ENCODE peak calls at places on chromosome 13, in nine cellular contexts. B is BE2C, C is colonic mucosa, S is fibroblast of mammary gland, V is AG09319, Z is progenitor cell of endocrine pancreas, F is ascending aorta, U is cardiac fibroblast, R is uterus. A is an unnamed sample.
A peak's percentile ranks its signal among the peaks of the same experiment; 100 is the strongest.

GRCh38 chr13:95677564-95678386 is 836 bp downstream of the DNAJC3 start:
- DNase-seq in F (no peak), Z (no peak), B (no peak), S (peak; percentile 42), V (no peak), U (peak; percentile 17), R (no peak), C (peak; percentile 57), A (no peak)

GRCh38 chr13:69109891-69110525 is 997.6 kb upstream of the ATXN8OS start:
- DNase-seq in U (no peak), B (no peak), R (no peak), Z (no peak), V (no peak), S (no peak), C (no peak), F (no peak), A (no peak)

GRCh38 chr13:78030351-78030750 is 111.7 kb upstream of the EDNRB start:
- DNase-seq in U (no peak), C (no peak), Z (no peak), R (no peak), V (no peak), B (no peak), S (no peak), F (no peak), A (no peak)

GRCh38 chr13:44516771-44517170 is 59.4 kb downstream of the TSC22D1 start:
- DNase-seq in C (no peak), Z (no peak), S (no peak), B (no peak), V (no peak), F (no peak), R (no peak), U (no peak), A (no peak)

GRCh38 chr13:23960566-23961156 is 63.4 kb upstream of the C1QTNF9B start:
- DNase-seq in V (no peak), S (peak; percentile 59), B (no peak), F (no peak), C (no peak), R (no peak), U (peak; percentile 68), Z (no peak), A (no peak)

GRCh38 chr13:40438022-40438692 is 228.3 kb downstream of the FOXO1 start:
- DNase-seq in R (no peak), U (no peak), F (no peak), S (peak; percentile 24), C (no peak), B (no peak), Z (no peak), V (no peak), A (no peak)

GRCh38 chr13:105410602-105411001 is 1124.9 kb downstream of the EFNB2 start:
- DNase-seq in B (peak; percentile 70), C (peak; percentile 69), V (no peak), F (no peak), Z (peak; percentile 11), R (peak; percentile 23), S (peak; percentile 41), U (peak; percentile 48), A (no peak)

GRCh38 chr13:50636007-50636704 is 207.3 kb downstream of the DLEU7 start:
- DNase-seq in V (no peak), R (peak; percentile 18), F (no peak), U (peak; percentile 43), S (no peak), B (no peak), C (no peak), Z (no peak), A (no peak)

GRCh38 chr13:40028446-40028845 is 373.0 kb downstream of the COG6 start:
- DNase-seq in S (no peak), V (no peak), U (no peak), F (no peak), C (no peak), Z (no peak), B (no peak), R (no peak), A (no peak)

GRCh38 chr13:63156816-63157215 is 1741.2 kb upstream of the PCDH20 start:
- DNase-seq in Z (no peak), B (no peak), V (no peak), U (no peak), C (no peak), R (no peak), S (no peak), F (no peak), A (no peak)

GRCh38 chr13:110425444-110425780 is 118.3 kb downstream of the COL4A2 start:
- DNase-seq in Z (no peak), S (peak; percentile 70), U (no peak), V (no peak), C (no peak), B (no peak), R (no peak), F (no peak), A (no peak)

GRCh38 chr13:23876265-23876664 is 12.9 kb downstream of the MIPEP start:
- DNase-seq in S (no peak), R (no peak), V (no peak), Z (no peak), C (no peak), U (peak; percentile 31), B (no peak), F (no peak), A (no peak)

DNA sequence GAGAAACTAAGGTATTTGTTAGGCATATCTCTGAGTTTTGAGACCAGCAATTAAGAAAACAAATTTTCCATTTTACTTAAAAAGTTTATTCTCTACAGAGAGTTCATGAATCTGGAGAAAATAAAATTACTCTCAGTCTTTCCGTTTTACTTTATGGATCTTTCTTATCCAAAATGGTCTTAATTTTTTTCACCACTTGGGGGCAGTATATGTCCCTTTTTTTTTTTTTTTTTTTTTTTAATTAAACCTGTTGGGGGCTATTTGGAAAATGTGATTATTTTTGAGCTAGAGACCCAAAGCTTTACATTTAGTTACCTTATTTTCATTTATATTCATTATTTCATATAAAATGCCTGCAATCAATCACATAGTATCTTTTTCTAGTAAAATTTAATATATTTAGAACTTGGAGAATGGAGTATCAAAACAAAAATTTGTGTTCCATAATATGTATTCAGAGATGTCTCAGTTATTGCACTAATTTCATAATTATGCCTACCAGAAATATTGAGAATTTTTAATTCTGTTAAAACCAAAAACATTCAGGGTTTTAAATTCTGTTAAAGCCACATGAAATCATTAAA is 27.1 kb downstream of the PIBF1 start:
- DNase-seq in Z (no peak), S (peak; percentile 24), V (no peak), F (no peak), R (no peak), B (no peak), C (no peak), U (peak; percentile 21), A (no peak)
- TF ChIP-seq CTCF in Z (peak; percentile 75), S (peak; percentile 41), V (peak; percentile 37), F (peak; percentile 59), R (peak; percentile 52), B (peak; percentile 40), C (peak; percentile 60), U (peak; percentile 40), A (peak; percentile 85)

GRCh38 chr13:49498211-49498610 is 2.5 kb downstream of the PHF11 start:
- DNase-seq in U (no peak), R (no peak), V (no peak), B (no peak), F (no peak), C (no peak), S (no peak), Z (no peak), A (no peak)

GRCh38 chr13:49497272-49497671 is 1.5 kb downstream of the PHF11 start:
- DNase-seq in V (no peak), R (no peak), U (no peak), C (no peak), B (no peak), F (no peak), S (no peak), Z (no peak), A (no peak)

GRCh38 chr13:49494645-49495044 is 1.1 kb upstream of the PHF11 start:
- DNase-seq in B (no peak), R (no peak), C (no peak), V (no peak), S (no peak), U (no peak), Z (no peak), F (no peak), A (no peak)

GRCh38 chr13:49499889-49500660 is 4.3 kb downstream of the PHF11 start:
- DNase-seq in C (no peak), S (peak; percentile 74), Z (no peak), V (peak; percentile 41), B (no peak), F (no peak), U (peak; percentile 58), R (no peak), A (no peak)

DNA sequence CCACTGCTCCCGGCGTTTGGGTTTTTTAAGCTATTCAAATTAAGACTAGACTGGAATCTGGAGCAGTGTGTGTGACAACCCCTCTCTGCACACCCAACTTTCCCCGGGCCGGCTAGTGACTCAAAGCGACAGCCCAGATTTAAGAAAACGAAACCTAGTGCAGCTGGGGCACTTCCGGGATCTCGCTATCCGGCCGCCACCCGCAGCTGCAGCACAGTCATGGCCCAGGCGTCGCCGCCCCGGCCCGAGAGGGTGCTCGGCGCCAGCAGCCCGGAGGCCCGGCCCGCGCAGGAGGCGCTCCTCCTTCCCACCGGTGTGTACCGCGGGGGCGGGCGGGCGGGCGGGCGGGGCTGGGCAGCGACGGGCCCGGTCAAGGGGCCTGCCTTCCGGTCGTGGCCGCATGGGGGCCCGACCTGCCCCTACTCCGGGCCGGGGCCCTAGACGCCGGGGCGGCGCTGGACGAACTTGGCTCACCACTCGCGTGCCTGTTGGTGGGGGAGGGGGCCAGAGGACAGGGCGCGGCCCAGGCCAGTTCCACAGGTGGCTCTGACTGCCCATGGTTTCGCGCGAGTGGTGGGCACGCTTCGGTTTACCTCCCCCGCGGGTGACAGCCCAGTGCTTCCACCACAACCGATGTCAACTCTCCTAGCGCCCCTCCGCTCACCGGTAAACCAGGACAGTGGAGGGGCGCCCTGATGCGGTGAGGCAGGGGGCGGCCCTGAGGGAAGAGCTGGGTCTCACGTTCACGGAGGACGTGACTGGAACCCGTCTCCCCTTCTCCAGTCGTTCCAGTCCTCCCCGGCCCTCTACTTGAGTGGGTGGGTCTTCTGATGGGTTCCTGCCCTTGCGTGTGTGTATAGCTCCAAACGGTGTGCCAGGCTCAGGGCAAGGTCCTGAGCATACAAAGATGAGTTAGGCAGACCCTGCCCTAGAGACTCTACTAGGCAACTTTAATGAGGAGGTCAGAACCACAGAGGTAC is at the start of gene PHF11:
- DNase-seq in B (peak; percentile 30), R (peak; percentile 76), U (peak; percentile 73), C (peak; percentile 80), S (peak; percentile 73), V (no peak), F (peak; percentile 45), Z (peak; percentile 70), A (peak; percentile 75)
- TF ChIP-seq CTCF in B (no peak), R (peak; percentile 34), U (no peak), C (no peak), S (no peak), V (no peak), F (peak; percentile 3), Z (peak; percentile 50), A (peak; percentile 56)

DNA sequence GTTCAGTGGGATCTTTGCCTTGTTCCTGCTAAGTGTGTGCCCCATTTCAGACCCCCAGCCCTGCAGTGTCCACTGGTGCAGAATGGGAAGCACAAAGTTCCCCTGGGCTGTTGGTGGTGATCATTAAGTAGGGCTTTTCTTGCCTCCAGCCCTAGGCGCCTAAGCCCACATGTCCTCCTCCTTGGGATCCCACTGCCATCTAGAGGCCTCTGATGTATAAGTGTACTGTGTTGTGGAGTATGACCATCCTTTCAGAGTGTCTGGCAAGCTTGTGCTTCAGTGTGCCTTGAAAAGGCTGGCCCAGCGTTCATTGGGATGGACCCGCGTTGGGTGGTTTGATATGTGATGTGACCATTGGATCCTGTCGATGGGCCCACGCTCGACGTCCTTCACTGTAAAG is 71.2 kb downstream of the WASF3 start:
- DNase-seq in S (peak; percentile 53), B (no peak), R (no peak), F (no peak), Z (no peak), V (no peak), U (peak; percentile 40), C (peak; percentile 30), A (no peak)
- TF ChIP-seq CTCF in S (peak; percentile 27), B (peak; percentile 25), R (no peak), F (no peak), Z (no peak), V (peak; percentile 33), U (peak; percentile 33), C (no peak), A (no peak)

GRCh38 chr13:71672527-71672926 is 194.5 kb downstream of the DACH1 start:
- DNase-seq in V (no peak), B (no peak), U (peak; percentile 22), Z (no peak), C (no peak), S (no peak), R (no peak), F (no peak), A (no peak)
- TF ChIP-seq CTCF in V (peak; percentile 8), B (peak; percentile 53), U (peak; percentile 30), Z (peak; percentile 31), C (no peak), S (no peak), R (no peak), F (no peak), A (peak; percentile 49)